ENCODE peak calls at places on chromosomes 1 and 21, in ten cellular contexts. U, R, P, B, V, Q, Y, J, C and K are unnamed samples.

GRCh38 chr1:239608469-239608868 is 222.1 kb downstream of the CHRM3 start:
- DNase-seq in Y (no peak), U (no peak), B (no peak), V (no peak), R (no peak), C (no peak), Q (no peak), J (no peak), P (no peak), K (no peak)

GRCh38 chr1:35442737-35443136 is 114.5 kb downstream of the KIAA0319L start:
- DNase-seq in C (no peak), Q (no peak), P (peak; percentile 8), B (no peak), U (no peak), J (no peak), V (no peak), R (no peak), Y (no peak), K (no peak)

GRCh38 chr1:204445860-204446412 is 34.3 kb upstream of the PPP1R15B start:
- DNase-seq in Q (no peak), V (no peak), C (peak; percentile 35), Y (no peak), B (peak; percentile 76), J (no peak), P (peak; percentile 45), R (no peak), U (peak; percentile 54), K (peak; percentile 29)

GRCh38 chr1:160460683-160461287 is 60.4 kb downstream of the VANGL2 start:
- DNase-seq in Y (no peak), Q (no peak), U (no peak), J (no peak), R (no peak), B (peak; percentile 58), C (no peak), V (no peak), P (peak; percentile 23), K (no peak)

GRCh38 chr1:220878223-220879081 is 791 bp upstream of the HLX start:
- DNase-seq in B (peak; percentile 50), J (peak; percentile 57), Q (no peak), U (no peak), V (no peak), P (no peak), R (no peak), Y (no peak), C (no peak), K (no peak)

GRCh38 chr1:241419986-241420385 is 63.0 kb upstream of the RGS7 start:
- DNase-seq in P (no peak), J (peak; percentile 53), B (no peak), Q (no peak), U (no peak), R (no peak), Y (no peak), V (no peak), C (no peak), K (no peak)

GRCh38 chr1:99934801-99935200 is 35.0 kb upstream of the SLC35A3 start:
- DNase-seq in U (no peak), J (no peak), Y (no peak), Q (no peak), R (no peak), C (no peak), V (no peak), B (no peak), P (no peak), K (no peak)

GRCh38 chr1:185939142-185939541 is 205.0 kb downstream of the HMCN1 start:
- DNase-seq in C (no peak), R (no peak), V (no peak), U (no peak), J (no peak), P (no peak), B (no peak), Q (no peak), Y (no peak), K (no peak)

GRCh38 chr1:225454733-225455132 is 26.9 kb upstream of the LBR start:
- DNase-seq in Q (no peak), B (no peak), U (no peak), P (no peak), J (peak; percentile 91), R (no peak), V (no peak), Y (no peak), C (no peak), K (no peak)

GRCh38 chr1:181931873-181932272 is 129.6 kb downstream of the ZNF648 start:
- DNase-seq in P (no peak), J (no peak), Q (no peak), C (no peak), V (no peak), R (no peak), B (no peak), Y (no peak), U (no peak), K (no peak)

GRCh38 chr1:244322791-244323521 is 128.8 kb downstream of the ADSS2 start:
- DNase-seq in C (no peak), U (no peak), P (no peak), Y (no peak), J (peak; percentile 80), R (peak; percentile 82), B (peak; percentile 56), Q (no peak), V (no peak), K (no peak)

GRCh38 chr21:26120833-26121232 is 49.7 kb downstream of the APP start:
- DNase-seq in B (no peak), Y (peak; percentile 80), V (no peak), R (no peak), P (no peak), U (no peak), Q (no peak), C (no peak), J (no peak), K (no peak)

GRCh38 chr1:41811051-41811795 is 107.5 kb downstream of the HIVEP3 start:
- DNase-seq in B (no peak), V (no peak), P (no peak), Y (no peak), U (no peak), R (no peak), Q (no peak), J (peak; percentile 14), C (no peak), K (no peak)